ENCODE peak calls at places on chromosomes 3 and 15, in four cellular contexts. O is CD4-positive, alpha-beta memory T cell; I is lower lobe of right lung; R is endothelial cell of umbilical vein. M is an unnamed sample.

GRCh38 chr3:171204942-171205341 is 178.4 kb upstream of the SLC2A2 start:
- DNase-seq in O (no peak), I (no peak), R (peak; percentile 95), M (no peak)

GRCh38 chr3:143975549-143976152 is 4.0 kb downstream of the DIPK2A start:
- DNase-seq in O (peak; percentile 15), I (no peak), R (peak; percentile 83), M (peak; percentile 80)

GRCh38 chr3:101695779-101696372 is 9.4 kb upstream of the RPL24 start:
- DNase-seq in O (peak; percentile 67), I (no peak), R (peak; percentile 68), M (peak; percentile 69)

GRCh38 chr15:88274534-88275460 is 18.3 kb upstream of the NTRK3 start:
- DNase-seq in O (peak; percentile 30), I (no peak), R (peak; percentile 46), M (peak; percentile 79)

GRCh38 chr15:33656090-33656670 is 312.1 kb upstream of the CHRM5 start:
- DNase-seq in O (no peak), I (no peak), R (no peak), M (no peak)

GRCh38 chr15:58182460-58183163 is 44.4 kb downstream of the AQP9 start:
- DNase-seq in O (no peak), I (no peak), R (peak; percentile 76), M (peak; percentile 73)

GRCh38 chr3:98556164-98557130 is 24.7 kb downstream of the GPR15 start:
- DNase-seq in O (peak; percentile 43), I (no peak), R (no peak), M (no peak)

GRCh38 chr3:157274644-157275137 is 114.7 kb upstream of the CCNL1 start:
- DNase-seq in O (no peak), I (no peak), R (no peak), M (no peak)

GRCh38 chr15:71748327-71748726 is 62.0 kb upstream of the NR2E3 start:
- DNase-seq in O (no peak), I (no peak), R (no peak), M (no peak)

GRCh38 chr3:188472331-188472730 is 318.4 kb downstream of the LPP start:
- DNase-seq in O (no peak), I (no peak), R (no peak), M (no peak)

GRCh38 chr15:39908186-39908585 is 11.9 kb downstream of the GPR176 start:
- DNase-seq in O (no peak), I (no peak), R (peak; percentile 82), M (peak; percentile 89)

GRCh38 chr3:33093847-33094246 is 3.1 kb downstream of the GLB1 start:
- DNase-seq in O (no peak), I (no peak), R (no peak), M (no peak)

GRCh38 chr3:72590732-72591192 is 257.5 kb downstream of the SHQ1 start:
- DNase-seq in O (no peak), I (no peak), R (no peak), M (no peak)

GRCh38 chr15:48451736-48452135 is 120.5 kb downstream of the DUT start:
- DNase-seq in O (no peak), I (no peak), R (peak; percentile 89), M (no peak)

GRCh38 chr3:151918253-151919029 is 45.0 kb downstream of the SUCNR1 start:
- DNase-seq in O (peak; percentile 13), I (no peak), R (peak; percentile 72), M (peak; percentile 83)

GRCh38 chr15:95701410-95701809 is 629.1 kb upstream of the NR2F2 start:
- DNase-seq in O (no peak), I (no peak), R (no peak), M (no peak)

GRCh38 chr3:120239644-120240043 is 45.4 kb downstream of the GPR156 start:
- DNase-seq in O (no peak), I (no peak), R (no peak), M (no peak)

GRCh38 chr15:33242669-33243191 is 48.2 kb upstream of the FMN1 start:
- DNase-seq in O (no peak), I (no peak), R (peak; percentile 14), M (peak; percentile 7)

GRCh38 chr3:43754316-43754715 is 63.6 kb downstream of the ABHD5 start:
- DNase-seq in O (no peak), I (no peak), R (no peak), M (no peak)

GRCh38 chr3:13301295-13301987 is 118.7 kb downstream of the NUP210 start:
- DNase-seq in O (no peak), I (peak; percentile 24), R (no peak), M (no peak)

GRCh38 chr15:67066041-67067021 is 929 bp downstream of the SMAD3 start:
- DNase-seq in O (peak; percentile 36), I (no peak), R (peak; percentile 49), M (no peak)

GRCh38 chr15:67084561-67084960 is 19.2 kb downstream of the SMAD3 start:
- DNase-seq in O (no peak), I (no peak), R (no peak), M (no peak)

GRCh38 chr3:124764746-124765145 is 34.5 kb downstream of the UMPS start:
- DNase-seq in O (no peak), I (no peak), R (no peak), M (no peak)

GRCh38 chr3:46280105-46280797 is 38.0 kb downstream of the CCR3 start:
- DNase-seq in O (peak; percentile 57), I (no peak), R (no peak), M (no peak)

GRCh38 chr15:29870495-29871151 is 48.4 kb upstream of the TJP1 start:
- DNase-seq in O (no peak), I (no peak), R (no peak), M (peak; percentile 11)

GRCh38 chr3:125231895-125232294 is 19.3 kb upstream of the SLC12A8 start:
- DNase-seq in O (no peak), I (no peak), R (peak; percentile 84), M (peak; percentile 82)

GRCh38 chr3:89654031-89654430 is 546.6 kb downstream of the EPHA3 start:
- DNase-seq in O (no peak), I (no peak), R (no peak), M (no peak)

GRCh38 chr3:89649431-89649830 is 542.0 kb downstream of the EPHA3 start:
- DNase-seq in O (no peak), I (no peak), R (no peak), M (no peak)
- H3K27me3 ChIP-seq in O (no peaks in the 10 kb centered on the region), I (no peaks in the 10 kb centered on the region), R (no peaks in the 10 kb centered on the region), M (no peaks in the 10 kb centered on the region)

GRCh38 chr3:50388021-50388719 is 28.8 kb upstream of the TMEM115 start:
- DNase-seq in O (no peak), I (no peak), R (no peak), M (no peak)
- H3K27me3 ChIP-seq in O (no peaks in the 10 kb centered on the region), I (no peaks in the 10 kb centered on the region), R (no peaks in the 10 kb centered on the region), M (no peaks in the 10 kb centered on the region)

GRCh38 chr3:139629033-139629432 is 48.7 kb downstream of the NMNAT3 start:
- DNase-seq in O (no peak), I (no peak), R (no peak), M (no peak)

GRCh38 chr3:139630532-139630931 is 47.2 kb downstream of the NMNAT3 start:
- DNase-seq in O (no peak), I (no peak), R (no peak), M (no peak)

GRCh38 chr3:139633511-139633910 is 44.3 kb downstream of the NMNAT3 start:
- DNase-seq in O (no peak), I (no peak), R (no peak), M (no peak)

DNA sequence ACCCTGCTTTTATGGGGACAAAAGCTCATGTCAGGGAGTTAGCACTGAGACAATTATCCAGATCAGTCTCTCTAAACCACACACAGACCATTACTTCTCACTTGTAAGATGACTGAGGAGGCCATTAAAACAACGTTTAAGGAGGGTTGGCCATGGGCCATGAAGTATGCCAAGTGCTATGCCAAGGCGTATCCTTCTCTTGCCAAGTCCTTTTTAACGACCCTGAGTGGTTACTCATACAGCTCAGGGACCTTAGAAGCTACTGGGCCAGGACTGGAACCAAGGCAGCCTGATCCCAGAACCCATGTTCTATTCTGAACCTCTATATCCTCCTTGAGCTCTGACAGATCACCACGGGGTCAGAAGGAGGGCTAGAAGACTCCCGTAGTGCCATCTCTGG is 50.0 kb downstream of the NMNAT3 start:
- DNase-seq in O (no peak), I (no peak), R (no peak), M (no peak)
- H3K27me3 ChIP-seq in O (no peaks in the 10 kb centered on the region), I (no peaks in the 10 kb centered on the region), R (no peaks in the 10 kb centered on the region), M (no peaks in the 10 kb centered on the region)

GRCh38 chr3:129046037-129046731 is 14.4 kb upstream of the GP9 start:
- DNase-seq in O (no peak), I (no peak), R (no peak), M (no peak)

GRCh38 chr3:129045675-129046036 is 14.9 kb upstream of the GP9 start:
- DNase-seq in O (peak; percentile 30), I (no peak), R (no peak), M (no peak)

GRCh38 chr3:129046732-129047552 is 13.6 kb upstream of the GP9 start:
- DNase-seq in O (no peak), I (no peak), R (no peak), M (no peak)

GRCh38 chr3:129050556-129051295 is 9.9 kb upstream of the GP9 start:
- DNase-seq in O (no peak), I (peak; percentile 45), R (no peak), M (no peak)

GRCh38 chr3:129047553-129047839 is 13.1 kb upstream of the GP9 start:
- DNase-seq in O (no peak), I (no peak), R (no peak), M (no peak)
- H3K27me3 ChIP-seq in O (no peaks in the 10 kb centered on the region), I (peaks cover 6% of the 10 kb centered on the region), R (no peaks in the 10 kb centered on the region), M (no peaks in the 10 kb centered on the region)

GRCh38 chr15:70395164-70395563 is 297.4 kb upstream of the TLE3 start:
- DNase-seq in O (no peak), I (no peak), R (no peak), M (no peak)
- H3K27me3 ChIP-seq in O (no peaks in the 10 kb centered on the region), I (peaks cover 4% of the 10 kb centered on the region), R (peaks cover 3% of the 10 kb centered on the region), M (no peaks in the 10 kb centered on the region)

GRCh38 chr3:23465569-23465968 is 262.4 kb downstream of the UBE2E2 start:
- DNase-seq in O (no peak), I (no peak), R (no peak), M (no peak)
- H3K27me3 ChIP-seq in O (no peaks in the 10 kb centered on the region), I (no peaks in the 10 kb centered on the region), R (no peaks in the 10 kb centered on the region), M (no peaks in the 10 kb centered on the region)

GRCh38 chr3:175337631-175338030 is 478.5 kb downstream of the NAALADL2 start:
- DNase-seq in O (no peak), I (no peak), R (no peak), M (no peak)

GRCh38 chr3:175343946-175344345 is 484.8 kb downstream of the NAALADL2 start:
- DNase-seq in O (no peak), I (no peak), R (no peak), M (no peak)

GRCh38 chr3:175342196-175342595 is 483.1 kb downstream of the NAALADL2 start:
- DNase-seq in O (no peak), I (no peak), R (no peak), M (no peak)

GRCh38 chr3:175338775-175339535 is 479.8 kb downstream of the NAALADL2 start:
- DNase-seq in O (no peak), I (peak; percentile 54), R (no peak), M (peak; percentile 63)

DNA sequence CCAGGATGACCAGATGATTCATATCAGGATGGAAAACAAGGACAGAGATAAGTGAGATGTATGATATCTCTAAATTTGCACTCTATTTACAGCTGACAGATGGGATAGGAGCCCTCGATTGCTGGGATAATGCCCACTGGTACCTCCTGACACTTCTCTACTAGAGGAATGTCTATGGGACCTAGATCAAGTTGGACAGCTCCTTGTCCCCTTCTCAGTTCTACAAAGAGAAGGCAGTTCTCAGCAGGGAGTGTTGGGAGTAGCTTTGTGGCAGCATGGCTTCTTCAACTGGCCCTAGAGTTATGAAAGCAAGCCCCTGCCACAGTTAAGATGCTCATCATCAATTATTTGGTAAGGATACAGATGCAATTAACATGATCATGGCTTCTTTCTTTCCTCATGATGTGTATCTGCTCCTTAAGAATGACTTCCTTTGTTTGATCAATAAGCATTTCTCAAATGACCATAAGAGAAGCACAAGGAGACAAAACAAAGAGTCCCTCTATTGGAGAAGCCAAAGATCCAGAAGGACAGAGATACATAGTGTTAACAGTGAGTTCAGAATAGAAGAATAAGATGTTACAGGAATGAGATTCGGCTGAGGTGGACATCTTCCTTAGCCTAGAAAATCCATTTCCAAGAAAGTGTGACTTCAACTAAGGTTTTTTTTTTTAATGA is 481.3 kb downstream of the NAALADL2 start:
- DNase-seq in O (no peak), I (no peak), R (no peak), M (no peak)
- H3K27me3 ChIP-seq in O (no peaks in the 10 kb centered on the region), I (no peaks in the 10 kb centered on the region), R (no peaks in the 10 kb centered on the region), M (no peaks in the 10 kb centered on the region)

M was measured in cardiac muscle cell.